ENCODE peak calls at places on chromosomes 7 and 10, in ten cellular contexts. One of them, this sample, is unnamed. For H3K36me3 and H3K27me3, the result is how much of the 10 kb centered on the place peaks cover.

GRCh38 chr10:131155218-131155902 is 156.2 kb downstream of the TCERG1L start:
- DNase-seq in GM23338: no peak
- DNase-seq in tibial nerve: no peak
- DNase-seq in HCT116: no peak
- DNase-seq in Caco-2: no peak
- DNase-seq in heart right ventricle: no peak
- DNase-seq in endodermal cell: no peak
- DNase-seq in brain microvascular endothelial cell: no peak
- DNase-seq in colonic mucosa: no peak
- DNase-seq in SJSA1: no peak
- DNase-seq in this sample: no peak

GRCh38 chr10:104333037-104333727 is 5.1 kb downstream of the ITPRIP start:
- DNase-seq in GM23338: peak
- DNase-seq in brain microvascular endothelial cell: no peak
- DNase-seq in tibial nerve: no peak
- DNase-seq in endodermal cell: peak
- DNase-seq in Caco-2: no peak
- DNase-seq in heart right ventricle: no peak
- DNase-seq in HCT116: no peak
- DNase-seq in colonic mucosa: peak
- DNase-seq in SJSA1: no peak
- DNase-seq in this sample: no peak

GRCh38 chr7:18174996-18175395 is 147.3 kb upstream of the PRPS1L1 start:
- DNase-seq in endodermal cell: no peak
- DNase-seq in SJSA1: no peak
- DNase-seq in heart right ventricle: no peak
- DNase-seq in colonic mucosa: no peak
- DNase-seq in brain microvascular endothelial cell: no peak
- DNase-seq in Caco-2: no peak
- DNase-seq in tibial nerve: no peak
- DNase-seq in GM23338: no peak
- DNase-seq in HCT116: no peak
- DNase-seq in this sample: no peak

GRCh38 chr10:75592014-75592842 is 160.8 kb downstream of the LRMDA start:
- DNase-seq in colonic mucosa: no peak
- DNase-seq in Caco-2: no peak
- DNase-seq in tibial nerve: no peak
- DNase-seq in SJSA1: no peak
- DNase-seq in heart right ventricle: no peak
- DNase-seq in HCT116: no peak
- DNase-seq in GM23338: no peak
- DNase-seq in brain microvascular endothelial cell: no peak
- DNase-seq in endodermal cell: no peak
- DNase-seq in this sample: no peak

GRCh38 chr10:52778511-52779392 is 6.2 kb upstream of the MBL2 start:
- DNase-seq in endodermal cell: peak
- DNase-seq in heart right ventricle: no peak
- DNase-seq in colonic mucosa: no peak
- DNase-seq in tibial nerve: no peak
- DNase-seq in HCT116: peak
- DNase-seq in GM23338: peak
- DNase-seq in SJSA1: no peak
- DNase-seq in brain microvascular endothelial cell: peak
- DNase-seq in Caco-2: no peak
- DNase-seq in this sample: no peak

GRCh38 chr7:45186261-45186813 is 28.7 kb downstream of the RAMP3 start:
- DNase-seq in SJSA1: no peak
- DNase-seq in Caco-2: no peak
- DNase-seq in colonic mucosa: no peak
- DNase-seq in heart right ventricle: no peak
- DNase-seq in tibial nerve: no peak
- DNase-seq in HCT116: no peak
- DNase-seq in GM23338: no peak
- DNase-seq in brain microvascular endothelial cell: no peak
- DNase-seq in endodermal cell: peak
- DNase-seq in this sample: no peak

GRCh38 chr7:2151235-2151634 is 81.5 kb downstream of the MAD1L1 start:
- DNase-seq in colonic mucosa: no peak
- DNase-seq in heart right ventricle: no peak
- DNase-seq in Caco-2: no peak
- DNase-seq in SJSA1: no peak
- DNase-seq in endodermal cell: no peak
- DNase-seq in tibial nerve: no peak
- DNase-seq in GM23338: no peak
- DNase-seq in HCT116: no peak
- DNase-seq in brain microvascular endothelial cell: no peak
- DNase-seq in this sample: no peak

GRCh38 chr10:79610601-79611191 is at the start of gene SFTPA1:
- DNase-seq in endodermal cell: no peak
- DNase-seq in HCT116: no peak
- DNase-seq in brain microvascular endothelial cell: no peak
- DNase-seq in SJSA1: no peak
- DNase-seq in Caco-2: no peak
- DNase-seq in GM23338: no peak
- DNase-seq in colonic mucosa: no peak
- DNase-seq in heart right ventricle: no peak
- DNase-seq in tibial nerve: no peak
- DNase-seq in this sample: no peak

GRCh38 chr10:12448729-12449391 is 99.5 kb downstream of the CAMK1D start:
- DNase-seq in tibial nerve: peak
- DNase-seq in SJSA1: peak
- DNase-seq in brain microvascular endothelial cell: peak
- DNase-seq in colonic mucosa: no peak
- DNase-seq in HCT116: peak
- DNase-seq in Caco-2: no peak
- DNase-seq in GM23338: no peak
- DNase-seq in endodermal cell: no peak
- DNase-seq in heart right ventricle: no peak
- DNase-seq in this sample: peak

GRCh38 chr10:122911889-122912484 is 1.6 kb downstream of the FAM24A start:
- DNase-seq in colonic mucosa: peak
- DNase-seq in Caco-2: peak
- DNase-seq in endodermal cell: peak
- DNase-seq in tibial nerve: no peak
- DNase-seq in SJSA1: peak
- DNase-seq in heart right ventricle: peak
- DNase-seq in brain microvascular endothelial cell: peak
- DNase-seq in HCT116: no peak
- DNase-seq in GM23338: peak
- DNase-seq in this sample: no peak

GRCh38 chr7:6385110-6385792 is 62.5 kb downstream of the DAGLB start:
- DNase-seq in tibial nerve: no peak
- DNase-seq in HCT116: peak
- DNase-seq in endodermal cell: no peak
- DNase-seq in colonic mucosa: no peak
- DNase-seq in brain microvascular endothelial cell: peak
- DNase-seq in Caco-2: no peak
- DNase-seq in SJSA1: peak
- DNase-seq in heart right ventricle: no peak
- DNase-seq in GM23338: no peak
- DNase-seq in this sample: peak

GRCh38 chr10:83931669-83932068 is 207.6 kb upstream of the GHITM start:
- DNase-seq in brain microvascular endothelial cell: no peak
- DNase-seq in tibial nerve: no peak
- DNase-seq in HCT116: no peak
- DNase-seq in SJSA1: no peak
- DNase-seq in colonic mucosa: no peak
- DNase-seq in GM23338: no peak
- DNase-seq in Caco-2: no peak
- DNase-seq in heart right ventricle: no peak
- DNase-seq in endodermal cell: no peak
- DNase-seq in this sample: no peak

GRCh38 chr10:71357792-71358265 is 38.8 kb downstream of the SLC29A3 start:
- DNase-seq in heart right ventricle: no peak
- DNase-seq in Caco-2: no peak
- DNase-seq in tibial nerve: no peak
- DNase-seq in endodermal cell: no peak
- DNase-seq in colonic mucosa: no peak
- DNase-seq in HCT116: no peak
- DNase-seq in GM23338: no peak
- DNase-seq in SJSA1: no peak
- DNase-seq in brain microvascular endothelial cell: peak
- DNase-seq in this sample: no peak

GRCh38 chr7:68958571-68958970 is 639.7 kb upstream of the AUTS2 start:
- DNase-seq in GM23338: no peak
- DNase-seq in tibial nerve: no peak
- DNase-seq in HCT116: no peak
- DNase-seq in heart right ventricle: no peak
- DNase-seq in SJSA1: no peak
- DNase-seq in Caco-2: no peak
- DNase-seq in brain microvascular endothelial cell: no peak
- DNase-seq in endodermal cell: no peak
- DNase-seq in colonic mucosa: no peak
- DNase-seq in this sample: no peak

GRCh38 chr10:96512524-96512991 is 1.2 kb downstream of the TLL2 start:
- DNase-seq in heart right ventricle: peak
- DNase-seq in tibial nerve: no peak
- DNase-seq in HCT116: no peak
- DNase-seq in SJSA1: no peak
- DNase-seq in colonic mucosa: peak
- DNase-seq in GM23338: peak
- DNase-seq in endodermal cell: peak
- DNase-seq in Caco-2: no peak
- DNase-seq in brain microvascular endothelial cell: no peak
- DNase-seq in this sample: no peak

GRCh38 chr10:20105931-20106330 is 289.7 kb downstream of the PLXDC2 start:
- DNase-seq in colonic mucosa: no peak
- DNase-seq in tibial nerve: no peak
- DNase-seq in endodermal cell: no peak
- DNase-seq in HCT116: no peak
- DNase-seq in brain microvascular endothelial cell: peak
- DNase-seq in GM23338: no peak
- DNase-seq in SJSA1: no peak
- DNase-seq in Caco-2: no peak
- DNase-seq in heart right ventricle: no peak
- DNase-seq in this sample: peak

GRCh38 chr10:63264852-63265617 is 131.9 kb downstream of the NRBF2 start:
- DNase-seq in HCT116: no peak
- DNase-seq in endodermal cell: peak
- DNase-seq in colonic mucosa: peak
- DNase-seq in SJSA1: peak
- DNase-seq in brain microvascular endothelial cell: peak
- DNase-seq in Caco-2: no peak
- DNase-seq in heart right ventricle: no peak
- DNase-seq in tibial nerve: peak
- DNase-seq in GM23338: peak
- DNase-seq in this sample: no peak

GRCh38 chr10:120162471-120162870 is 269.9 kb downstream of the SEC23IP start:
- DNase-seq in GM23338: no peak
- DNase-seq in HCT116: no peak
- DNase-seq in heart right ventricle: no peak
- DNase-seq in colonic mucosa: no peak
- DNase-seq in endodermal cell: no peak
- DNase-seq in SJSA1: no peak
- DNase-seq in brain microvascular endothelial cell: no peak
- DNase-seq in Caco-2: no peak
- DNase-seq in tibial nerve: no peak
- DNase-seq in this sample: no peak

GRCh38 chr10:89861199-89861573 is 159.8 kb downstream of the KIF20B start:
- DNase-seq in Caco-2: no peak
- DNase-seq in brain microvascular endothelial cell: no peak
- DNase-seq in SJSA1: no peak
- DNase-seq in heart right ventricle: no peak
- DNase-seq in endodermal cell: no peak
- DNase-seq in GM23338: no peak
- DNase-seq in colonic mucosa: no peak
- DNase-seq in tibial nerve: no peak
- DNase-seq in HCT116: no peak
- DNase-seq in this sample: no peak
- H3K36me3 ChIP-seq in Caco-2: under half
- H3K36me3 ChIP-seq in brain microvascular endothelial cell: under half
- H3K36me3 ChIP-seq in SJSA1: under half
- H3K36me3 ChIP-seq in heart right ventricle: under half
- H3K36me3 ChIP-seq in endodermal cell: under half
- H3K36me3 ChIP-seq in GM23338: under half
- H3K36me3 ChIP-seq in colonic mucosa: under half
- H3K36me3 ChIP-seq in tibial nerve: under half
- H3K36me3 ChIP-seq in HCT116: under half
- H3K36me3 ChIP-seq in this sample: under half

DNA sequence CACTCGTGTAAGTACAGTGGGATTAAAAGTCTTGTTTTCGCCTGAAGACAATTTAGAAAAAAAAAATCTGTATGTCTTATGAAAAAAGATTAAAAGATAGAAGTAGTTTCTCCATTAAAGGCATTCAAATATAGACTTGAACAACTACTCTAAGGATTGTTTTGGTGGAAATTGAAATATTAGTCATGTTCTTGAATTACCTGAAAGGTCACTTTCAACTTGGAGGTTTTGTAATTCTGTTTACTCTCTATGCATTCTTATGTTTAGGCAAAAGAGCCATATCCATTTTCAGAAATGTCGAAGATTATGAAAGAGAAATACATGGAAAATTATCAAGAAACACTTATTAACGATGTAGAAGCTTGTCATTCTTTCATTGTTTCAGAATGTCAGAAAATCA is 373.7 kb downstream of the ARL4A start:
- DNase-seq in tibial nerve: no peak
- DNase-seq in HCT116: no peak
- DNase-seq in SJSA1: no peak
- DNase-seq in Caco-2: no peak
- DNase-seq in brain microvascular endothelial cell: no peak
- DNase-seq in endodermal cell: no peak
- DNase-seq in GM23338: no peak
- DNase-seq in colonic mucosa: no peak
- DNase-seq in heart right ventricle: no peak
- DNase-seq in this sample: no peak
- H3K27me3 ChIP-seq in tibial nerve: under half
- H3K27me3 ChIP-seq in HCT116: under half
- H3K27me3 ChIP-seq in SJSA1: under half
- H3K27me3 ChIP-seq in Caco-2: under half
- H3K27me3 ChIP-seq in brain microvascular endothelial cell: under half
- H3K27me3 ChIP-seq in endodermal cell: under half
- H3K27me3 ChIP-seq in GM23338: under half
- H3K27me3 ChIP-seq in colonic mucosa: under half
- H3K27me3 ChIP-seq in heart right ventricle: under half
- H3K27me3 ChIP-seq in this sample: under half

GRCh38 chr7:39515556-39516228 is 50.5 kb upstream of the YAE1 start:
- DNase-seq in endodermal cell: no peak
- DNase-seq in HCT116: no peak
- DNase-seq in colonic mucosa: no peak
- DNase-seq in GM23338: no peak
- DNase-seq in heart right ventricle: no peak
- DNase-seq in brain microvascular endothelial cell: no peak
- DNase-seq in tibial nerve: no peak
- DNase-seq in Caco-2: no peak
- DNase-seq in SJSA1: no peak
- DNase-seq in this sample: no peak
- H3K36me3 ChIP-seq in endodermal cell: under half
- H3K36me3 ChIP-seq in HCT116: under half
- H3K36me3 ChIP-seq in colonic mucosa: under half
- H3K36me3 ChIP-seq in GM23338: under half
- H3K36me3 ChIP-seq in heart right ventricle: under half
- H3K36me3 ChIP-seq in brain microvascular endothelial cell: under half
- H3K36me3 ChIP-seq in tibial nerve: under half
- H3K36me3 ChIP-seq in Caco-2: under half
- H3K36me3 ChIP-seq in SJSA1: under half
- H3K36me3 ChIP-seq in this sample: under half

DNA sequence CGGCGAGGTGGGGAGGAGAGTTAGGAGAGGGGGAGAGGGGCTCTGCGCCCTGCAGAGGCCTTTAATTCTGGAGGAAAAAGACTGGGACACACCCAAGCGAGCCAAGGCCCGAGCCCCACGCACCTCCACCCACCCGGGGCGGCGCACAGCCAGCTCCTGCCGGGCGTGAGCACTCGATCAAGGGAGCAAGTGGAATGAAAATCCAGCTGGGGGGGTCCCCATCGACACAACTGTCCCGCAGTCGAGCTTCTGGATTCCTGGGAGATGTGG is 7.4 kb upstream of the EN2 start:
- DNase-seq in heart right ventricle: no peak
- DNase-seq in GM23338: no peak
- DNase-seq in colonic mucosa: no peak
- DNase-seq in endodermal cell: no peak
- DNase-seq in HCT116: no peak
- DNase-seq in Caco-2: no peak
- DNase-seq in tibial nerve: no peak
- DNase-seq in brain microvascular endothelial cell: no peak
- DNase-seq in SJSA1: no peak
- DNase-seq in this sample: no peak
- H3K27me3 ChIP-seq in heart right ventricle: half or more
- H3K27me3 ChIP-seq in GM23338: half or more
- H3K27me3 ChIP-seq in colonic mucosa: half or more
- H3K27me3 ChIP-seq in endodermal cell: half or more
- H3K27me3 ChIP-seq in HCT116: under half
- H3K27me3 ChIP-seq in Caco-2: under half
- H3K27me3 ChIP-seq in tibial nerve: half or more
- H3K27me3 ChIP-seq in brain microvascular endothelial cell: half or more
- H3K27me3 ChIP-seq in SJSA1: half or more
- H3K27me3 ChIP-seq in this sample: half or more

This sample was measured in kidney epithelial cell.